ENCODE peak calls at places on chromosomes 6 and 20, in eight cellular contexts. One of them, this sample, is unnamed.

GRCh38 chr20:61925555-61926252 is 140.0 kb downstream of the TAF4 start:
- DNase-seq in GM23338: no peak
- DNase-seq in foreskin melanocyte: no peak
- DNase-seq in NCI-H1436 treated with DMSO at 0.1 percent for 48 hours: no peak
- DNase-seq in EL: peak
- DNase-seq in WTC11: no peak
- DNase-seq in posterior vena cava: peak
- DNase-seq in ecto neural progenitor cell: no peak
- DNase-seq in this sample: no peak

GRCh38 chr6:145276746-145277145 is 458.6 kb downstream of the EPM2A start:
- DNase-seq in GM23338: no peak
- DNase-seq in foreskin melanocyte: no peak
- DNase-seq in NCI-H1436 treated with DMSO at 0.1 percent for 48 hours: no peak
- DNase-seq in EL: peak
- DNase-seq in WTC11: no peak
- DNase-seq in posterior vena cava: no peak
- DNase-seq in ecto neural progenitor cell: no peak
- DNase-seq in this sample: no peak

GRCh38 chr6:44456070-44456965 is 68.8 kb downstream of the CDC5L start:
- DNase-seq in GM23338: peak
- DNase-seq in foreskin melanocyte: peak
- DNase-seq in NCI-H1436 treated with DMSO at 0.1 percent for 48 hours: no peak
- DNase-seq in EL: peak
- DNase-seq in WTC11: no peak
- DNase-seq in posterior vena cava: no peak
- DNase-seq in ecto neural progenitor cell: no peak
- DNase-seq in this sample: peak

GRCh38 chr6:52143551-52143950 is 42.6 kb upstream of the IL17A start:
- DNase-seq in GM23338: no peak
- DNase-seq in foreskin melanocyte: no peak
- DNase-seq in NCI-H1436 treated with DMSO at 0.1 percent for 48 hours: no peak
- DNase-seq in EL: no peak
- DNase-seq in WTC11: no peak
- DNase-seq in posterior vena cava: no peak
- DNase-seq in ecto neural progenitor cell: no peak
- DNase-seq in this sample: no peak

GRCh38 chr6:33061987-33062386 is 11.5 kb downstream of the HLA-DPA1 start:
- DNase-seq in GM23338: no peak
- DNase-seq in foreskin melanocyte: no peak
- DNase-seq in NCI-H1436 treated with DMSO at 0.1 percent for 48 hours: no peak
- DNase-seq in EL: peak
- DNase-seq in WTC11: no peak
- DNase-seq in posterior vena cava: no peak
- DNase-seq in ecto neural progenitor cell: no peak
- DNase-seq in this sample: no peak

GRCh38 chr20:18527836-18528235 is 20.1 kb downstream of the SEC23B start:
- DNase-seq in GM23338: no peak
- DNase-seq in foreskin melanocyte: no peak
- DNase-seq in NCI-H1436 treated with DMSO at 0.1 percent for 48 hours: no peak
- DNase-seq in EL: peak
- DNase-seq in WTC11: no peak
- DNase-seq in posterior vena cava: no peak
- DNase-seq in ecto neural progenitor cell: no peak
- DNase-seq in this sample: no peak

GRCh38 chr20:5065489-5066383 is 54.0 kb downstream of the PCNA start:
- DNase-seq in GM23338: no peak
- DNase-seq in foreskin melanocyte: peak
- DNase-seq in NCI-H1436 treated with DMSO at 0.1 percent for 48 hours: no peak
- DNase-seq in EL: peak
- DNase-seq in WTC11: no peak
- DNase-seq in posterior vena cava: peak
- DNase-seq in ecto neural progenitor cell: no peak
- DNase-seq in this sample: no peak

GRCh38 chr6:11272491-11273192 is 40.2 kb upstream of the NEDD9 start:
- DNase-seq in GM23338: no peak
- DNase-seq in foreskin melanocyte: no peak
- DNase-seq in NCI-H1436 treated with DMSO at 0.1 percent for 48 hours: no peak
- DNase-seq in EL: no peak
- DNase-seq in WTC11: no peak
- DNase-seq in posterior vena cava: no peak
- DNase-seq in ecto neural progenitor cell: no peak
- DNase-seq in this sample: no peak

GRCh38 chr6:152952866-152953509 is 29.9 kb downstream of the FBXO5 start:
- DNase-seq in GM23338: peak
- DNase-seq in foreskin melanocyte: peak
- DNase-seq in NCI-H1436 treated with DMSO at 0.1 percent for 48 hours: no peak
- DNase-seq in EL: peak
- DNase-seq in WTC11: no peak
- DNase-seq in posterior vena cava: no peak
- DNase-seq in ecto neural progenitor cell: no peak
- DNase-seq in this sample: no peak

GRCh38 chr6:42369568-42369967 is 82.2 kb downstream of the TRERF1 start:
- DNase-seq in GM23338: peak
- DNase-seq in foreskin melanocyte: no peak
- DNase-seq in NCI-H1436 treated with DMSO at 0.1 percent for 48 hours: no peak
- DNase-seq in EL: no peak
- DNase-seq in WTC11: no peak
- DNase-seq in posterior vena cava: no peak
- DNase-seq in ecto neural progenitor cell: no peak
- DNase-seq in this sample: no peak

GRCh38 chr6:108789475-108789874 is 58.7 kb upstream of the ARMC2 start:
- DNase-seq in GM23338: no peak
- DNase-seq in foreskin melanocyte: no peak
- DNase-seq in NCI-H1436 treated with DMSO at 0.1 percent for 48 hours: no peak
- DNase-seq in EL: no peak
- DNase-seq in WTC11: no peak
- DNase-seq in posterior vena cava: no peak
- DNase-seq in ecto neural progenitor cell: no peak
- DNase-seq in this sample: no peak